ENCODE peak calls at places on chromosomes 12 and 14, in four cellular contexts. One of them, this sample, is unnamed.

GRCh38 chr12:90618606-90619005 is 336.4 kb downstream of the CCER1 start:
- DNase-seq in NCI-H69: no peak
- DNase-seq in SW480: no peak
- DNase-seq in choroid plexus epithelial cell: peak; percentile 7
- DNase-seq in this sample: no peak

GRCh38 chr12:42260518-42260917 is 22.5 kb upstream of the YAF2 start:
- DNase-seq in choroid plexus epithelial cell: no peak
- DNase-seq in NCI-H69: peak; percentile 43
- DNase-seq in SW480: no peak
- DNase-seq in this sample: peak; percentile 96

GRCh38 chr14:68379510-68380303 is 413.2 kb downstream of the ZFP36L1 start:
- DNase-seq in choroid plexus epithelial cell: no peak
- DNase-seq in NCI-H69: peak; percentile 27
- DNase-seq in SW480: no peak
- DNase-seq in this sample: peak; percentile 24

GRCh38 chr14:50320279-50320678 is 8.2 kb downstream of the DMAC2L start:
- DNase-seq in SW480: no peak
- DNase-seq in NCI-H69: no peak
- DNase-seq in choroid plexus epithelial cell: peak; percentile 85
- DNase-seq in this sample: peak; percentile 12

GRCh38 chr14:74346341-74346740 is 1.9 kb upstream of the VRTN start:
- DNase-seq in SW480: no peak
- DNase-seq in choroid plexus epithelial cell: no peak
- DNase-seq in NCI-H69: no peak
- DNase-seq in this sample: peak; percentile 7

GRCh38 chr12:38544357-38545066 is 227.9 kb downstream of the ALG10B start:
- DNase-seq in SW480: no peak
- DNase-seq in choroid plexus epithelial cell: no peak
- DNase-seq in NCI-H69: no peak
- DNase-seq in this sample: no peak

GRCh38 chr14:104299993-104300761 is 161.8 kb downstream of the KIF26A start:
- DNase-seq in SW480: no peak
- DNase-seq in choroid plexus epithelial cell: no peak
- DNase-seq in NCI-H69: peak; percentile 65
- DNase-seq in this sample: no peak

GRCh38 chr12:100908501-100908900 is 113.9 kb downstream of the ANO4 start:
- DNase-seq in choroid plexus epithelial cell: peak; percentile 43
- DNase-seq in SW480: no peak
- DNase-seq in NCI-H69: no peak
- DNase-seq in this sample: no peak

GRCh38 chr12:40378721-40379120 is 153.9 kb downstream of the LRRK2 start:
- DNase-seq in SW480: no peak
- DNase-seq in NCI-H69: no peak
- DNase-seq in choroid plexus epithelial cell: no peak
- DNase-seq in this sample: no peak

GRCh38 chr12:28711411-28711810 is 437.7 kb upstream of the FAR2 start:
- DNase-seq in SW480: no peak
- DNase-seq in NCI-H69: no peak
- DNase-seq in choroid plexus epithelial cell: no peak
- DNase-seq in this sample: no peak

GRCh38 chr14:101006008-101006407 is 102.5 kb upstream of the RTL1 start:
- DNase-seq in choroid plexus epithelial cell: no peak
- DNase-seq in NCI-H69: no peak
- DNase-seq in SW480: no peak
- DNase-seq in this sample: no peak

GRCh38 chr14:35028435-35028834 is 17.6 kb upstream of the FAM177A1 start:
- DNase-seq in choroid plexus epithelial cell: no peak
- DNase-seq in NCI-H69: no peak
- DNase-seq in SW480: no peak
- DNase-seq in this sample: no peak

GRCh38 chr12:74171478-74171909 is 366.1 kb upstream of the ATXN7L3B start:
- DNase-seq in SW480: no peak
- DNase-seq in choroid plexus epithelial cell: no peak
- DNase-seq in NCI-H69: no peak
- DNase-seq in this sample: no peak

GRCh38 chr12:8562310-8562709 is 21.6 kb upstream of the CLEC4E start:
- DNase-seq in SW480: no peak
- DNase-seq in choroid plexus epithelial cell: no peak
- DNase-seq in NCI-H69: no peak
- DNase-seq in this sample: peak; percentile 54

GRCh38 chr12:104503191-104503590 is 46.4 kb downstream of the CHST11 start:
- DNase-seq in NCI-H69: no peak
- DNase-seq in choroid plexus epithelial cell: no peak
- DNase-seq in SW480: no peak
- DNase-seq in this sample: no peak

GRCh38 chr14:68518180-68518579 is 274.7 kb downstream of the ZFP36L1 start:
- DNase-seq in NCI-H69: no peak
- DNase-seq in SW480: no peak
- DNase-seq in choroid plexus epithelial cell: no peak
- DNase-seq in this sample: no peak

GRCh38 chr12:29889737-29890136 is 106.0 kb upstream of the TMTC1 start:
- DNase-seq in SW480: peak; percentile 7
- DNase-seq in choroid plexus epithelial cell: peak; percentile 72
- DNase-seq in NCI-H69: peak; percentile 62
- DNase-seq in this sample: peak; percentile 96

GRCh38 chr14:56219666-56220413 is 101.6 kb downstream of the PELI2 start:
- DNase-seq in SW480: no peak
- DNase-seq in NCI-H69: no peak
- DNase-seq in choroid plexus epithelial cell: no peak
- DNase-seq in this sample: peak; percentile 12

GRCh38 chr14:23572841-23573240 is 5.2 kb upstream of the AP1G2 start:
- DNase-seq in choroid plexus epithelial cell: no peak
- DNase-seq in SW480: no peak
- DNase-seq in NCI-H69: no peak
- DNase-seq in this sample: no peak

GRCh38 chr12:11839093-11839641 is 189.7 kb downstream of the ETV6 start:
- DNase-seq in choroid plexus epithelial cell: peak; percentile 49
- DNase-seq in SW480: no peak
- DNase-seq in NCI-H69: no peak
- DNase-seq in this sample: peak; percentile 49

GRCh38 chr12:49868952-49869815 is 26.3 kb upstream of the BCDIN3D start:
- DNase-seq in NCI-H69: peak; percentile 95
- DNase-seq in SW480: peak; percentile 42
- DNase-seq in choroid plexus epithelial cell: peak; percentile 98
- DNase-seq in this sample: no peak

GRCh38 chr12:63869656-63870055 is 25.2 kb downstream of the SRGAP1 start:
- DNase-seq in choroid plexus epithelial cell: peak; percentile 56
- DNase-seq in NCI-H69: peak; percentile 16
- DNase-seq in SW480: no peak
- DNase-seq in this sample: no peak

GRCh38 chr12:116613256-116613655 is 54.1 kb downstream of the MAP1LC3B2 start:
- DNase-seq in NCI-H69: peak; percentile 16
- DNase-seq in choroid plexus epithelial cell: no peak
- DNase-seq in SW480: no peak
- DNase-seq in this sample: no peak

GRCh38 chr12:53575502-53576264 is 50.5 kb downstream of the ATF7 start:
- DNase-seq in NCI-H69: peak; percentile 22
- DNase-seq in SW480: peak; percentile 16
- DNase-seq in choroid plexus epithelial cell: peak; percentile 75
- DNase-seq in this sample: no peak

GRCh38 chr12:2099595-2099994 is 46.8 kb downstream of the CACNA1C start:
- DNase-seq in NCI-H69: peak; percentile 11
- DNase-seq in SW480: no peak
- DNase-seq in choroid plexus epithelial cell: no peak
- DNase-seq in this sample: no peak

GRCh38 chr12:30908389-30909087 is 18.0 kb upstream of the TSPAN11 start:
- DNase-seq in choroid plexus epithelial cell: peak; percentile 97
- DNase-seq in SW480: no peak
- DNase-seq in NCI-H69: peak; percentile 95
- DNase-seq in this sample: peak; percentile 43

GRCh38 chr12:89882051-89882450 is 173.4 kb upstream of the ATP2B1 start:
- DNase-seq in SW480: no peak
- DNase-seq in NCI-H69: peak; percentile 34
- DNase-seq in choroid plexus epithelial cell: peak; percentile 44
- DNase-seq in this sample: no peak

GRCh38 chr12:25531502-25532052 is 21.5 kb downstream of the LMNTD1 start:
- DNase-seq in SW480: no peak
- DNase-seq in NCI-H69: no peak
- DNase-seq in choroid plexus epithelial cell: no peak
- DNase-seq in this sample: no peak